ENCODE peak calls at places on chromosome X, in ten cellular contexts. W is RWPE2, P is thoracic aorta, D is GM13976, I is GM10248, M is fibroblast of pulmonary artery, B is AG10803, C is cardiac fibroblast, A is sigmoid colon, Y is A549. Q is an unnamed sample.

GRCh38 chrX:71492086-71493065 is 40.5 kb upstream of the OGT start:
- DNase-seq in M (peak; percentile 30), C (no peak), A (peak; percentile 77), I (peak; percentile 47), P (no peak), W (peak; percentile 33), B (peak; percentile 56), Y (peak; percentile 50), D (peak; percentile 60), Q (peak; percentile 40)

GRCh38 chrX:44529315-44529714 is 13.3 kb downstream of the FUNDC1 start:
- DNase-seq in P (no peak), Y (no peak), B (no peak), A (no peak), C (peak; percentile 5), W (no peak), D (no peak), M (no peak), I (no peak), Q (no peak)

GRCh38 chrX:56765816-56766553 is 36.9 kb downstream of the NBDY start:
- DNase-seq in A (peak; percentile 54), Y (no peak), M (peak; percentile 6), D (peak; percentile 36), W (no peak), B (peak; percentile 36), C (peak; percentile 15), P (no peak), I (peak; percentile 24), Q (no peak)

GRCh38 chrX:794311-794710 is 163.7 kb downstream of the SHOX start:
- DNase-seq in D (no peak), B (no peak), I (no peak), P (no peak), C (no peak), M (no peak), W (no peak), Y (no peak), A (no peak), Q (no peak)

GRCh38 chrX:103704863-103705262 is 5.8 kb upstream of the TMEM31 start:
- DNase-seq in P (no peak), C (no peak), Y (no peak), D (no peak), A (no peak), W (no peak), M (no peak), B (no peak), I (no peak), Q (no peak)

GRCh38 chrX:102659790-102660757 is 8.8 kb downstream of the GPRASP1 start:
- DNase-seq in P (peak; percentile 29), C (peak; percentile 69), D (peak; percentile 65), I (peak; percentile 70), W (no peak), A (peak; percentile 92), Y (peak; percentile 71), B (peak; percentile 49), M (peak; percentile 73), Q (peak; percentile 74)

GRCh38 chrX:97308161-97308560 is 424.5 kb downstream of the RPA4 start:
- DNase-seq in I (no peak), W (no peak), A (no peak), Y (no peak), C (no peak), P (no peak), B (peak; percentile 43), M (no peak), D (no peak), Q (no peak)

GRCh38 chrX:20989361-20989760 is 384.9 kb upstream of the CNKSR2 start:
- DNase-seq in A (no peak), M (peak; percentile 46), C (peak; percentile 68), P (no peak), B (no peak), W (no peak), D (no peak), I (no peak), Y (no peak), Q (no peak)

GRCh38 chrX:16205840-16206239 is 38.6 kb downstream of the MAGEB17 start:
- DNase-seq in A (no peak), W (no peak), Y (no peak), B (peak; percentile 80), D (no peak), C (peak; percentile 4), I (no peak), M (no peak), P (no peak), Q (no peak)

DNA sequence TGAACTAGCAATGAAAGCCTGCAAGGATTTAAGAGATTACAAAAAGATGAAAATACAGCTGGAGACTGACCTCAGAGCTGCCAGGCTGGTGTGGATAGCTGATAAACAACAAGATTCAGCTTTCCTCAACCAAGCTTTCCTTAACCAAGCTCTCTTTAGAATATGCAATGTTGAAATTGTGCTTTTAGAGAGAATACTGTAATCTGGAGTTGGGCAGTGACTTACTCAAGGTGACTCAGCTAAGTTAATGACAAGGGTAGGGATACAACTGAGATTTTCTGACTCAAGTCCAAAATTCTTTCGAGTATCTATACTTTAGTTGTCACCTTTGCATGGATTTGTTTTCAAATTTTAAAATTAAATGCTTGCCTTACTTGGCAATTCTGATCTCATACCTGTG is 98.0 kb downstream of the AMMECR1 start:
- DNase-seq in W (no peak), B (peak; percentile 34), M (peak; percentile 56), I (no peak), C (peak; percentile 75), D (no peak), A (no peak), P (no peak), Y (peak; percentile 58), Q (no peak)
- TF ChIP-seq CTCF in W (no peak), B (no peak), M (no peak), I (no peak), C (no peak), D (no peak), A (no peak), P (no peak), Y (no peak), Q (no peak)

GRCh38 chrX:132493095-132493494 is 4.3 kb upstream of the MBNL3 start:
- DNase-seq in C (no peak), B (no peak), M (no peak), W (no peak), P (no peak), A (no peak), I (no peak), D (no peak), Y (no peak), Q (no peak)

GRCh38 chrX:132490086-132490419 is 1.2 kb upstream of the MBNL3 start:
- DNase-seq in D (no peak), I (no peak), A (no peak), W (no peak), C (no peak), M (no peak), Y (no peak), P (no peak), B (no peak), Q (no peak)

GRCh38 chrX:132488819-132489255 is at the start of gene MBNL3:
- DNase-seq in Y (peak; percentile 20), I (peak; percentile 22), A (peak; percentile 64), M (peak; percentile 49), C (peak; percentile 52), P (no peak), D (peak; percentile 33), B (peak; percentile 31), W (peak; percentile 22), Q (peak; percentile 61)

GRCh38 chrX:132489256-132490085 is 633 bp upstream of the MBNL3 start:
- DNase-seq in Y (peak; percentile 1), P (no peak), C (peak; percentile 46), W (peak; percentile 47), D (peak; percentile 50), B (no peak), I (peak; percentile 49), A (peak; percentile 74), M (peak; percentile 46), Q (peak; percentile 69)

DNA sequence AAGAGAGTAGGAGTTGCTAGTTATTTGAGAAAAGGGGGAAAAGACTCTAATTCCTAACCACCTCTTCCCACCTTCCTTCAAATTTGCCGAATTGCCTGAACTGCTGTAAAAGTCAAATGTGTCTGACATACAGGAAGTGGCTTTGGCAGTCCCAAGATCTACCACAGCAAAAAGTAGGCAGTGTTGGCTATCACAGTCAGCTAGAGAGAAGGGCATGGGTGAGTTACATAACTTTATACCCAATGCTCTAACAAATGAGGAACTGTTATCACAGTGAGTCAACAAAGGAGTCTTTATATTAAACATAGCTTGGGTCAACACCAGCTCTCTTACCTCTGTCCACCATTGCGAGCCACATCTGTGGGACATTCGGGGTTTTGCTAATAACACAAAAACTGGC is 2.4 kb upstream of the MBNL3 start:
- DNase-seq in I (no peak), D (no peak), W (no peak), A (no peak), B (no peak), M (no peak), P (no peak), C (no peak), Y (peak; percentile 6), Q (peak; percentile 43)
- TF ChIP-seq CTCF in I (no peak), D (no peak), W (no peak), A (no peak), B (no peak), M (no peak), P (no peak), C (no peak), Y (no peak), Q (no peak)

DNA sequence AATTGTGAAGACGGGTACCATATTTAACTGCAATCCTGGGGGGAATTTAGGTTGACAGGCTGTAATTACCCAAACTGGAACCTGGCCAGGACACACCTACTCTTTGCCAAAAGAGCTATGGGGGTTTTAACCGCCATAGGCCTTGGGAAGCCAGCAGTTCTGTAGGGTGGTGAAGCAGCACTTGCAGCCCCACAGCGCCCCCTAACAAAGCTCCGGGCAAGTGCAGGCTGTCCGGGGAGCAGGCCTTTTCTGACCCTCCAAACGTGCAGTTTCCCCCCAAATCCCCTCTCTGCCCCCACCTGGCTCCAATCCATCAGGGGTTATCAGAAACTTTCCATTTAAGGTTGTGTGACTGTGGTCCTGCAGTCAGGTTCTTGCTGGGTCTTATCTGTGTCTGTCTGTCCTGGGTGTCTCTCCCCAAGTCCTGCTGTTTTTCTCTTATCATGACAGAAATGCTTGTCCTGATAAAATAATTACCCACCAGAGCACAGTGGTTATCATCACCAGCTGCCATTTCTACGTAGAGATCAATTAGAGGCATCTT is 350.9 kb downstream of the MID1IP1 start:
- DNase-seq in D (peak; percentile 42), Y (peak; percentile 14), A (no peak), P (no peak), B (no peak), W (no peak), I (peak; percentile 46), C (peak; percentile 11), M (no peak), Q (peak; percentile 50)
- TF ChIP-seq CTCF in D (peak; percentile 53), Y (no peak), A (no peak), P (peak; percentile 27), B (peak; percentile 38), W (peak; percentile 13), I (peak; percentile 49), C (peak; percentile 55), M (peak; percentile 43), Q (peak; percentile 34)

DNA sequence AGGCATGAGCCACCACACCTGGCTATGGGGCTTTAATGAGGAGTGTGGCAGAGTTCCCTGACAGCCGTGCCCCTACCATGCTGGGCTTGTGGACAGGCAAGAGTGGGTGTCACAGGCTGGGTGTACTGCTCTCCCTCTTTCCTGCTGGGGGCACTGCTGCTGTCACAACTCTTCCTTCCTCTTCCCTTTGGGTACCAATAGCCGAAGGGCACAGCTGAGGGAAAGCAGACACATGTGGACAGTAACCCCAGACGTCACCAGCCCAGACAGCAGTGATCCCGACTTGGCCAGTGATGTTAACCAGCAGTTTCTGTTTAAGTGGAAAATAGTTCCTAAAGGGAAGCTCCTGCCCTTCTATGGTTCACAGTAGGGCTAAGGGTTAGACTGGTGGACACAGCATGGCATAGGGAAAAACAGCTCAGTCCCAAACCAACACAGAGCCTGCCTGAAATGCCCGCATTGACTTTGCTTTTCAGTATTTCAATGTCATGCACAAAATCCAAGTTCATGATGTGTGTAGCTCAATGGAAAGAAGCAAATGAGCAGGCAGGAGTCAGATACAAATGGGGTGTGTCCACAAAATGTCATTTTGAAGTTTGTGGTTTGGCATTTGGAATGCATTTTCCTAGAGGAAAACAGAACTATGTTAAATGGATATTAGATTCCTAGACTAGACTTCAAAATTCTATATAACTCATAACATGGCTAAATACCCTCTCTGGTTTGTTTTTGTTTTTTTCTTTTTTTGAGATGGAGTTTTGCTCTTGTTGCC is 24.9 kb upstream of the DDX3X start:
- DNase-seq in Y (no peak), W (no peak), C (no peak), I (no peak), M (no peak), B (peak; percentile 22), P (no peak), A (no peak), D (no peak), Q (no peak)
- TF ChIP-seq CTCF in Y (no peak), W (no peak), C (no peak), I (no peak), M (no peak), B (no peak), P (no peak), A (no peak), D (no peak), Q (no peak)